ENCODE peak calls at places on chromosomes 13 and 19, in eight cellular contexts. M is CD8-positive, alpha-beta T cell; R is MM.1S; W is LoVo; V is NCI-H774; Q is HFF-Myc; O is IMR-90; X is RCC 7860. K is an unnamed sample.

GRCh38 chr13:25738342-25738771 is 313.5 kb downstream of the SHISA2 start:
- DNase-seq in M (no peak), R (no peak), W (no peak), V (no peak), Q (no peak), O (no peak), X (peak), K (peak)

GRCh38 chr13:51396352-51396751 is 56.5 kb downstream of the INTS6 start:
- DNase-seq in M (no peak), R (no peak), W (no peak), V (no peak), Q (no peak), O (peak), X (no peak), K (no peak)

GRCh38 chr19:39937792-39938191 is 3.4 kb upstream of the FCGBP start:
- DNase-seq in M (no peak), R (no peak), W (no peak), V (no peak), Q (no peak), O (no peak), X (no peak), K (no peak)

GRCh38 chr13:34065915-34066314 is 248.0 kb downstream of the RFC3 start:
- DNase-seq in M (no peak), R (no peak), W (peak), V (no peak), Q (no peak), O (no peak), X (no peak), K (no peak)

GRCh38 chr13:23794267-23795161 is 94.7 kb downstream of the MIPEP start:
- DNase-seq in M (no peak), R (peak), W (peak), V (no peak), Q (peak), O (peak), X (no peak), K (no peak)

GRCh38 chr19:7729831-7730285 is 2.1 kb downstream of the CLEC4G start:
- DNase-seq in M (no peak), R (no peak), W (no peak), V (no peak), Q (no peak), O (no peak), X (no peak), K (no peak)

GRCh38 chr13:50708461-50708860 is 135.0 kb downstream of the DLEU7 start:
- DNase-seq in M (no peak), R (no peak), W (no peak), V (no peak), Q (no peak), O (no peak), X (no peak), K (no peak)

GRCh38 chr13:42101821-42102580 is 53.6 kb downstream of the DGKH start:
- DNase-seq in M (no peak), R (peak), W (no peak), V (peak), Q (no peak), O (no peak), X (no peak), K (no peak)

GRCh38 chr19:12788682-12789097 is 2.6 kb upstream of the JUNB start:
- DNase-seq in M (no peak), R (peak), W (no peak), V (peak), Q (no peak), O (peak), X (peak), K (no peak)

GRCh38 chr13:64937302-64937701 is 2292.8 kb downstream of the PCDH9 start:
- DNase-seq in M (no peak), R (no peak), W (no peak), V (no peak), Q (no peak), O (no peak), X (no peak), K (no peak)

GRCh38 chr19:9309974-9310446 is 372 bp upstream of the ZNF699 start:
- DNase-seq in M (no peak), R (no peak), W (peak), V (peak), Q (no peak), O (peak), X (peak), K (peak)

GRCh38 chr19:6262519-6262918 is 17.3 kb downstream of the MLLT1 start:
- DNase-seq in M (no peak), R (no peak), W (no peak), V (no peak), Q (no peak), O (no peak), X (no peak), K (no peak)

GRCh38 chr19:1828279-1829238 is 16.5 kb upstream of the ATP8B3 start:
- DNase-seq in M (no peak), R (no peak), W (no peak), V (no peak), Q (no peak), O (no peak), X (no peak), K (no peak)

GRCh38 chr13:20015763-20016162 is 57.2 kb downstream of the ZMYM2 start:
- DNase-seq in M (no peak), R (no peak), W (no peak), V (no peak), Q (no peak), O (no peak), X (no peak), K (no peak)

GRCh38 chr19:48739835-48740704 is at the start of gene RASIP1:
- DNase-seq in M (no peak), R (no peak), W (no peak), V (no peak), Q (no peak), O (no peak), X (no peak), K (no peak)

K was measured in NCI-H187 treated with DMSO at 0.1 percent for 48 hours.